ENCODE peak calls at places on chromosome 1, in six cellular contexts. N is D721Med, R is astrocyte, Y is cardiac fibroblast, Q is hepatocyte, H is amygdala. B is an unnamed sample.

GRCh38 chr1:178931843-178932551 is 61.1 kb upstream of the ANGPTL1 start:
- DNase-seq in Y (peak), Q (peak), H (no peak), N (no peak), R (no peak), B (peak)

GRCh38 chr1:201551096-201551495 is 12.2 kb downstream of the NAV1 start:
- DNase-seq in Y (no peak), H (no peak), Q (no peak), R (no peak), N (no peak), B (no peak)

GRCh38 chr1:231357187-231357772 is 19.2 kb downstream of the SPRTN start:
- DNase-seq in Y (no peak), H (no peak), N (no peak), R (no peak), Q (no peak), B (no peak)

GRCh38 chr1:68201546-68202238 is 30.6 kb downstream of the WLS start:
- DNase-seq in Q (no peak), R (no peak), H (no peak), N (no peak), Y (no peak), B (no peak)

GRCh38 chr1:62337535-62337784 is 18.2 kb upstream of the KANK4 start:
- DNase-seq in Y (no peak), N (no peak), Q (no peak), R (no peak), H (no peak), B (no peak)

GRCh38 chr1:108877324-108877812 is 583 bp downstream of the GPSM2 start:
- DNase-seq in Y (peak), R (peak), Q (peak), H (no peak), N (no peak), B (peak)

GRCh38 chr1:87600070-87600469 is 271.4 kb downstream of the LMO4 start:
- DNase-seq in Y (no peak), H (no peak), N (no peak), Q (no peak), R (no peak), B (peak)

GRCh38 chr1:237684236-237684635 is 206.5 kb downstream of the ZP4 start:
- DNase-seq in Y (peak), R (peak), Q (no peak), H (no peak), N (no peak), B (no peak)

GRCh38 chr1:46526689-46527291 is 24.7 kb downstream of the KNCN start:
- DNase-seq in H (no peak), Q (no peak), Y (no peak), R (no peak), N (no peak), B (peak)